ENCODE peak calls at places on chromosomes 11 and 22, in four cellular contexts. P, O, J and T are unnamed samples. For H3K27me3, the result is how much of the 10 kb centered on the place peaks cover.

GRCh38 chr11:16177688-16178087 is 178.7 kb downstream of the SOX6 start:
- DNase-seq in P (no peak), O (no peak), J (no peak), T (no peak)

GRCh38 chr11:92550411-92550810 is 325.8 kb downstream of the FAT3 start:
- DNase-seq in P (peak), O (no peak), J (no peak), T (no peak)

GRCh38 chr11:284081-285020 is 4.6 kb upstream of the PGGHG start:
- DNase-seq in P (peak), O (no peak), J (no peak), T (no peak)

GRCh38 chr22:25085930-25086901 is 113.4 kb upstream of the CRYBB3 start:
- DNase-seq in P (no peak), O (peak), J (peak), T (peak)

GRCh38 chr22:44299124-44299523 is 13.6 kb downstream of the SHISAL1 start:
- DNase-seq in P (no peak), O (no peak), J (no peak), T (no peak)

GRCh38 chr11:12275818-12276217 is 101.6 kb upstream of the PARVA start:
- DNase-seq in P (peak), O (no peak), J (no peak), T (no peak)

GRCh38 chr11:101129203-101129943 is at the start of gene PGR:
- DNase-seq in P (peak), O (peak), J (no peak), T (no peak)

GRCh38 chr11:48012051-48012391 is 31.7 kb downstream of the PTPRJ start:
- DNase-seq in P (no peak), O (no peak), J (no peak), T (no peak)

GRCh38 chr11:117511483-117511934 is 183.9 kb downstream of the CEP164 start:
- DNase-seq in P (no peak), O (no peak), J (no peak), T (no peak)

GRCh38 chr22:11627436-11627797 is 3900.6 kb upstream of the OR11H1 start:
- DNase-seq in P (no peak), O (no peak), J (no peak), T (no peak)

GRCh38 chr11:18111005-18111404 is 5.1 kb upstream of the SAAL1 start:
- DNase-seq in P (no peak), O (no peak), J (no peak), T (no peak)

GRCh38 chr11:18115360-18116127 is 9.7 kb upstream of the SAAL1 start:
- DNase-seq in P (peak), O (peak), J (peak), T (peak)
- TF ChIP-seq CTCF in P (peak), O (peak), J (peak), T (peak)

DNA sequence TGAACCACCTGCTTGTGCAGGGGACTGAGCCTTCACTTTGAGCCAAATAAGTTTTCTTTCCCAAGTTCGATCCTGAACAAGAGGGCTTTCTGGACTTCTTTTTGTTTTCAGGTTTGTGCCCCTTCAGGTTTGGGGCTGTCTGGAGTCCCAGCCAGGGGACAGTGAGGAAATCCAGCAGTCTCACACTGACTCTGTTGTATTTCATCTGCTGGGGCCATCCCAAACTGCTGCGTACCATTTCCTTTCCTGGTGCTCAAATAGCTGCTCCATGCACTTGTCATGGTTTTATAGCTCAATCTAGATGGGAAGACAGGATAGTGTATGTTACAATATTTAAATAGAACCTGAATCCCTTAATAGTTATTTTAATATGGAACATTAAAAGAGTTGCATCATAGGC is 66.3 kb upstream of the IGLL5 start:
- DNase-seq in P (no peak), O (no peak), J (no peak), T (no peak)
- H3K27me3 ChIP-seq in P (under half), O (under half), J (under half), T (under half)

DNA sequence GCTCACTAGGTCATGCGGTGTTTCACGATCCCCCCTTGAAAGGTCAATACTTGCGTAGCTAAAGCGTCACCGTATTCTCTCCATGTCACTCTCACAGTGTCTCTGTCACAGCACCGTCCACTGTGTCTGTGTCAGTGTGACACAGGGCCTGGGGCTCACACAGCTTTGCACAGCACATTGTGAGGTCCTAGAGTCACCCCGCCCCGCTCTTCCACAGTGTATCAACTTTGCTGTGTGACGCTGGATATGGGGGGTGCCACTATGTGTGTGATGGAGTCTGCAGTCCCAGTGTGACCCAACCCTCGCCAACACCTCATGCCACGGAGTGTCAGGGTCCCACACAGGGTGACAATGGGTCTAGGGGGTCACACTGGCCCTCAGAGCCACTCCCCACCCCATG is 583 bp downstream of the P4HA3 start:
- DNase-seq in P (no peak), O (no peak), J (no peak), T (no peak)
- H3K4me3 ChIP-seq in P (peak), O (peak), J (no peak), T (no peak)

DNA sequence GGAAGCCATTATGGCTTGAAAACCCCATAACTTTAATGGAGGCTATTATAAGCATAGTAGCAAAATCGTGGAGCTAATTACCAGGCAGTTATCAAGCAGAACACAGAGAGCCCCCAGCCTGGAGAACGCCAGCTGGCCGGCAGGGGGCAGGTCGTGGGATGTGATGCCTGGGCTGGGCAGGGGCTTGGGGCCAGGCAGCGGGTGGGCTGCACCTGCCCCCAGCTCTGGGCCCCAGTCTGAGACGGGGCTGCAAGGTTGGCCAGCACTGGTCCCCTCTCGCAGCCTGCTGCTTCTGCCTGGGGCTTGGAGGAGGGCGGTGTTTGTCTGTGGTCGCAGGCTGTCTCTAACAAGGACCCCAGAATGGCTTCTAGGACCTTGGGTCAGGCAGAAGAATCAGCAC is 20.9 kb downstream of the B3GAT1 start:
- DNase-seq in P (no peak), O (no peak), J (no peak), T (no peak)
- TF ChIP-seq CTCF in P (peak), O (no peak), J (no peak), T (peak)